ENCODE peak calls at places on chromosomes 16 and 17, in seven cellular contexts. B, S, I, R, N, G and H are unnamed samples.

GRCh38 chr17:81250286-81251090 is 11.4 kb downstream of the NDUFAF8 start:
- DNase-seq in B (no peak), S (no peak), I (no peak), R (no peak), N (no peak), G (no peak), H (no peak)

GRCh38 chr16:30839523-30840227 is 52.7 kb upstream of the ZNF629 start:
- DNase-seq in B (no peak), S (no peak), I (no peak), R (no peak), N (no peak), G (no peak), H (no peak)

GRCh38 chr16:55487048-55487803 is 8.2 kb downstream of the MMP2 start:
- DNase-seq in B (peak), S (no peak), I (no peak), R (no peak), N (no peak), G (no peak), H (no peak)

GRCh38 chr16:81654346-81654745 is 124.7 kb upstream of the PLCG2 start:
- DNase-seq in B (peak), S (no peak), I (no peak), R (no peak), N (no peak), G (no peak), H (no peak)

GRCh38 chr17:61397086-61397842 is 2.4 kb upstream of the TBX2 start:
- DNase-seq in B (peak), S (no peak), I (no peak), R (peak), N (no peak), G (no peak), H (no peak)

GRCh38 chr16:31382485-31383161 is 10.5 kb upstream of the ITGAD start:
- DNase-seq in B (peak), S (no peak), I (peak), R (peak), N (peak), G (peak), H (peak)

GRCh38 chr17:50465171-50465570 is 3.5 kb downstream of the CHAD start:
- DNase-seq in B (no peak), S (no peak), I (no peak), R (no peak), N (no peak), G (no peak), H (no peak)

GRCh38 chr16:4017807-4018206 is 98.4 kb downstream of the ADCY9 start:
- DNase-seq in B (no peak), S (no peak), I (no peak), R (no peak), N (no peak), G (no peak), H (no peak)

GRCh38 chr16:84860383-84860782 is 40.6 kb downstream of the CRISPLD2 start:
- DNase-seq in B (no peak), S (no peak), I (no peak), R (no peak), N (no peak), G (no peak), H (no peak)

GRCh38 chr17:42009170-42009569 is 8.1 kb downstream of the DNAJC7 start:
- DNase-seq in B (no peak), S (no peak), I (no peak), R (no peak), N (no peak), G (peak), H (no peak)

GRCh38 chr17:61201211-61201610 is 198.4 kb upstream of the TBX2 start:
- DNase-seq in B (peak), S (no peak), I (peak), R (no peak), N (no peak), G (peak), H (no peak)

GRCh38 chr17:79951361-79952264 is 84.1 kb downstream of the TBC1D16 start:
- DNase-seq in B (peak), S (no peak), I (no peak), R (peak), N (no peak), G (peak), H (no peak)

GRCh38 chr16:15775209-15775608 is 81.6 kb downstream of the MYH11 start:
- DNase-seq in B (peak), S (peak), I (peak), R (peak), N (peak), G (no peak), H (no peak)

GRCh38 chr16:10788665-10789064 is 29.9 kb downstream of the TVP23A start:
- DNase-seq in B (no peak), S (no peak), I (no peak), R (no peak), N (no peak), G (no peak), H (no peak)

GRCh38 chr16:87725596-87726235 is 40.1 kb downstream of the KLHDC4 start:
- DNase-seq in B (peak), S (no peak), I (no peak), R (no peak), N (no peak), G (no peak), H (no peak)

GRCh38 chr17:37742114-37742761 is 2.6 kb downstream of the HNF1B start:
- DNase-seq in B (peak), S (no peak), I (peak), R (peak), N (no peak), G (no peak), H (no peak)

GRCh38 chr17:58503876-58504275 is 10.6 kb downstream of the MTMR4 start:
- DNase-seq in B (no peak), S (no peak), I (no peak), R (no peak), N (no peak), G (no peak), H (no peak)

GRCh38 chr16:8931864-8932263 is 31.8 kb downstream of the USP7 start:
- DNase-seq in B (peak), S (no peak), I (no peak), R (no peak), N (peak), G (peak), H (peak)

GRCh38 chr16:1300664-1301476 is 8.6 kb upstream of the UBE2I start:
- DNase-seq in B (peak), S (no peak), I (peak), R (peak), N (peak), G (peak), H (peak)

GRCh38 chr17:30238387-30239088 is 3.0 kb upstream of the SLC6A4 start:
- DNase-seq in B (no peak), S (no peak), I (no peak), R (no peak), N (no peak), G (no peak), H (no peak)

GRCh38 chr16:27961296-27961620 is 102.3 kb downstream of the GSG1L start:
- DNase-seq in B (no peak), S (no peak), I (no peak), R (no peak), N (no peak), G (no peak), H (no peak)

GRCh38 chr17:17166446-17166845 is 39.7 kb downstream of the PLD6 start:
- DNase-seq in B (no peak), S (no peak), I (no peak), R (no peak), N (no peak), G (no peak), H (no peak)

GRCh38 chr17:22193113-22193512 is 500.8 kb downstream of the KCNJ18 start:
- DNase-seq in B (no peak), S (no peak), I (no peak), R (no peak), N (no peak), G (no peak), H (no peak)

GRCh38 chr16:89320717-89321501 is 103.4 kb downstream of the ZNF778 start:
- DNase-seq in B (peak), S (no peak), I (no peak), R (no peak), N (peak), G (no peak), H (no peak)

GRCh38 chr17:80259642-80260535 is 763 bp upstream of the RNF213 start:
- DNase-seq in B (peak), S (no peak), I (peak), R (peak), N (peak), G (peak), H (no peak)

GRCh38 chr17:2362016-2362415 is 24.7 kb downstream of the SGSM2 start:
- DNase-seq in B (no peak), S (no peak), I (no peak), R (no peak), N (no peak), G (no peak), H (no peak)

GRCh38 chr16:67181346-67181745 is 2.4 kb downstream of the MATCAP1 start:
- DNase-seq in B (peak), S (no peak), I (no peak), R (no peak), N (no peak), G (no peak), H (no peak)

GRCh38 chr16:11635679-11636171 is 32.5 kb upstream of the SNN start:
- DNase-seq in B (no peak), S (no peak), I (no peak), R (no peak), N (no peak), G (no peak), H (no peak)

GRCh38 chr17:6249747-6250146 is 179.6 kb downstream of the WSCD1 start:
- DNase-seq in B (no peak), S (no peak), I (no peak), R (no peak), N (no peak), G (no peak), H (no peak)

GRCh38 chr16:23611936-23612335 is 15.8 kb upstream of the NDUFAB1 start:
- DNase-seq in B (no peak), S (no peak), I (no peak), R (no peak), N (no peak), G (no peak), H (no peak)

GRCh38 chr17:40828454-40829039 is 6.1 kb upstream of the KRT10 start:
- DNase-seq in B (peak), S (no peak), I (no peak), R (no peak), N (no peak), G (no peak), H (no peak)

GRCh38 chr16:26791166-26791565 is 275.6 kb upstream of the C16orf82 start:
- DNase-seq in B (no peak), S (no peak), I (no peak), R (no peak), N (no peak), G (no peak), H (no peak)

GRCh38 chr16:78396046-78396445 is 296.6 kb downstream of the WWOX start:
- DNase-seq in B (no peak), S (no peak), I (peak), R (peak), N (peak), G (no peak), H (no peak)

GRCh38 chr17:21066394-21066793 is 23.6 kb upstream of the USP22 start:
- DNase-seq in B (no peak), S (no peak), I (no peak), R (no peak), N (no peak), G (no peak), H (no peak)

GRCh38 chr17:5758651-5759050 is 174.3 kb upstream of the NLRP1 start:
- DNase-seq in B (peak), S (peak), I (no peak), R (no peak), N (peak), G (peak), H (peak)

GRCh38 chr16:87324411-87325275 is 7.5 kb upstream of the C16orf95 start:
- DNase-seq in B (peak), S (no peak), I (peak), R (peak), N (peak), G (peak), H (peak)

GRCh38 chr16:25785361-25785760 is 93.6 kb downstream of the HS3ST4 start:
- DNase-seq in B (no peak), S (no peak), I (no peak), R (no peak), N (no peak), G (no peak), H (no peak)

GRCh38 chr16:57614546-57615343 is 13.7 kb upstream of the ADGRG1 start:
- DNase-seq in B (no peak), S (no peak), I (no peak), R (peak), N (no peak), G (no peak), H (peak)

GRCh38 chr17:69088643-69089200 is 28.0 kb upstream of the ABCA9 start:
- DNase-seq in B (no peak), S (no peak), I (no peak), R (no peak), N (peak), G (no peak), H (no peak)

GRCh38 chr17:69090365-69090764 is 29.6 kb upstream of the ABCA9 start:
- DNase-seq in B (no peak), S (no peak), I (no peak), R (no peak), N (no peak), G (no peak), H (no peak)

GRCh38 chr17:69093995-69094394 is 33.3 kb upstream of the ABCA9 start:
- DNase-seq in B (no peak), S (no peak), I (no peak), R (no peak), N (no peak), G (no peak), H (no peak)

GRCh38 chr17:69098635-69099034 is 37.9 kb upstream of the ABCA9 start:
- DNase-seq in B (no peak), S (no peak), I (no peak), R (no peak), N (no peak), G (no peak), H (no peak)

DNA sequence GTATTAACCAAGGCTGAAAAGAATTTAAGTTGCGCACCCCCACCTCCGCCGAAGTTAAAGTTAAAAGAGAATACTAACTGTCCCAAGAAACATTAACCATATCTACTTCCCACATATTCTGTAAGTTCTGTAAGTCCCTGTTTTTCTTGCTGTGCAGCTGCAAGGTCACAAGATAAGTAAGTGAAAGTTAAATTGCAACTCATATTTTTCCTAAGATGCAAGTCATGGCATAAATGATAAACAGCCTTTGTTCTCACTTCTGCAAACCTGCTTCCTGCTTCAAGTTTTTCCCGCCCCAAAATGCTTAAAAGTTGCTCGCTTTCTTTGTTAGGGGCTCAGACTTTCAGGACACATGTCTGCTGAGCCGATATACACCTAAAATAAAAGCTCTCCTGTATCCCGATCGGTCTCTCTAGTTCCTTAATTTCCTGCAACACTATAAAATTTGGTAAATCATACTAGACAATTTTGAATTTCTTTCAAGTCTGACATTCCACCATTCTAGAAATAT is 32.6 kb upstream of the ABCA9 start:
- DNase-seq in B (no peak), S (no peak), I (no peak), R (no peak), N (peak), G (no peak), H (no peak)
- TF ChIP-seq USF2 in B (no peak), S (no peak), I (no peak), R (no peak), N (no peak), G (no peak), H (no peak)

GRCh38 chr17:27069842-27070508 is 223.9 kb upstream of the WSB1 start:
- DNase-seq in B (no peak), S (no peak), I (no peak), R (no peak), N (no peak), G (no peak), H (no peak)

GRCh38 chr17:27070836-27071235 is 223.1 kb upstream of the WSB1 start:
- DNase-seq in B (no peak), S (no peak), I (no peak), R (no peak), N (no peak), G (no peak), H (no peak)

GRCh38 chr17:27066315-27066714 is 227.6 kb upstream of the WSB1 start:
- DNase-seq in B (no peak), S (no peak), I (no peak), R (no peak), N (no peak), G (no peak), H (no peak)

GRCh38 chr17:27065588-27065987 is 228.3 kb upstream of the WSB1 start:
- DNase-seq in B (no peak), S (no peak), I (no peak), R (no peak), N (no peak), G (no peak), H (no peak)
- TF ChIP-seq RFX5 in B (no peak), S (no peak), I (no peak), R (no peak), N (no peak), G (no peak), H (no peak)

DNA sequence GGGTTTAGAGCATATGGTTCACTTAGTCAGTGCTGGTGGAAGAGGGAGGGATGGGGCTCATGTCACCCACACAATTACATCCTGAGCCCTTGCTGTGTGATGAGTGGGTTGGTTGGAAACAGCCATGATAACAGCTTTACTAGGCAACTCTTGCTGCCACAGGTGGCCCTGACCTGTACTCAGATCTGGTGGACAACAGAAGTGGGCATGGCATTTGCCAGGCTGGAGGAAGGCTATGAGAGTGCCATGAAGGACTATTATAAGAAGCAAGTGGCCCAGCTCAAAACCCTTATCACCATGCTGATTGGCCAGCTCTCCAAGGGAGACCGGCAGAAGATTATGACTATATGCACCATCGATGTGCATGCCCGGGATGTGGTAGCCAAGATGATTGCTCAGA is 105.8 kb downstream of the DNAH9 start:
- DNase-seq in B (no peak), S (no peak), I (no peak), R (no peak), N (no peak), G (no peak), H (no peak)
- TF ChIP-seq USF2 in B (no peak), S (no peak), I (no peak), R (no peak), N (no peak), G (no peak), H (no peak)

GRCh38 chr17:70622382-70623260 is 453.3 kb downstream of the KCNJ2 start:
- DNase-seq in B (peak), S (no peak), I (peak), R (peak), N (peak), G (no peak), H (peak)
- TF ChIP-seq RFX5 in B (no peak), S (no peak), I (no peak), R (no peak), N (no peak), G (no peak), H (no peak)

DNA sequence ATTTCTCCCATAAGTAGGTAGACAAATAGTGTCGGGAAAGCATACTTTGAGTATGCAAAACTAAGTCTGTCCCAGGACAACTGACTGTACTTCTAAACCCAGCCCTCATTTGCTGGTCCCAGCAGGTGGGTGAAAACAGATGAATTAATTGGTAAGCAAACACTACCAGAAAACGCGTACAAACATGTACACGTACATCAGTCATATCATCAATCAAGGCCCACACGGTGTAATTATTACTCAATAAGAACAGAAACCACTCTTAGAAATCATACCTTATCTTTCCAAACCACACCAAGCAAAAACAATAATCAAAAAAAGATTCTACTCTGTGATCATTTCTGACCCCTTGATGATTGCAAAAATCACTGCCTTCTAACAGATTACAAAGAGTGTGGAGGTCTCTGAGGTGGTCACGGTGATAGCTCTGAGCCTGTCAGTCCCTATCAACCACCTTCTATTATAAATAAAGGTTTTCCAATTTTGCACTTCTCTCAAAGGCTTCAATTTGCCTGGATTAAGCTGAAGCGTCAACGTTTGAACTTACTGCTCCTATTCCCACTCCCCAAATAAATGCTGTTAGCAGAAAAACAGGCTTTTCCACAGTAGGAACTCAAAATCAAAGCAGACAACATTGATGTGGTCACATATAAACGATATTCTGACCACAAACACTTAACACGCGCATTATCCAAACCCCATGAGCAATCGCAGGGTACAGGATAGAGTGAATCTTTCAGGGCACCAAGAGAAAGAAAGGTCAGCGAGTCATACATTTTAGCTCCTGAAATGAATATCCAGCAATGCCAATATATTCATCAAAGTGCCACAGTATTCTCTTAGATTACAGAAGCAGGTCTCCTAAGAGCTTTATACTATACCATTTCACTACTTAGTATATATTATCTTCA is 211.9 kb downstream of the STX8 start:
- DNase-seq in B (peak), S (no peak), I (no peak), R (no peak), N (no peak), G (no peak), H (no peak)
- TF ChIP-seq USF2 in B (no peak), S (no peak), I (no peak), R (no peak), N (no peak), G (no peak), H (no peak)

GRCh38 chr17:18961634-18962493 is 9.9 kb downstream of the SLC5A10 start:
- DNase-seq in B (peak), S (no peak), I (peak), R (peak), N (no peak), G (no peak), H (no peak)
- TF ChIP-seq RFX5 in B (no peak), S (no peak), I (no peak), R (no peak), N (no peak), G (no peak), H (no peak)